ENCODE peak calls at places on chromosomes 1 and 21, in nine cellular contexts. I is suprapubic skin, L is GM10248, V is dorsolateral prefrontal cortex, R is heart right ventricle, E is MM.1S, J is endothelial cell, K is AG10803, B is fibroblast of villous mesenchyme. U is an unnamed sample.

GRCh38 chr1:10555635-10556429 is 81.1 kb downstream of the PEX14 start:
- DNase-seq in J (no peak), B (no peak), R (no peak), E (no peak), L (no peak), I (no peak), K (no peak), V (no peak), U (no peak)

GRCh38 chr1:1230656-1231399 is 973 bp downstream of the SDF4 start:
- DNase-seq in B (peak; percentile 78), K (peak; percentile 73), R (no peak), J (no peak), V (no peak), I (no peak), E (no peak), L (no peak), U (no peak)

GRCh38 chr1:167061073-167061464 is 29.1 kb downstream of the GPA33 start:
- DNase-seq in E (no peak), B (no peak), J (no peak), R (no peak), I (no peak), L (no peak), K (no peak), V (no peak), U (no peak)

GRCh38 chr21:41699311-41699710 is 67.5 kb downstream of the RIPK4 start:
- DNase-seq in K (no peak), L (no peak), B (no peak), V (no peak), J (no peak), E (no peak), R (no peak), I (no peak), U (no peak)

GRCh38 chr21:45496968-45497845 is 45.0 kb downstream of the SLC19A1 start:
- DNase-seq in K (no peak), V (peak; percentile 33), J (no peak), L (no peak), I (peak; percentile 78), R (no peak), B (no peak), E (no peak), U (no peak)

GRCh38 chr1:197908695-197909336 is 6.4 kb downstream of the C1orf53 start:
- DNase-seq in K (no peak), V (no peak), L (no peak), B (no peak), J (no peak), R (no peak), I (no peak), E (no peak), U (no peak)

GRCh38 chr1:47635597-47635996 is 197.8 kb downstream of the FOXD2 start:
- DNase-seq in E (no peak), J (no peak), K (no peak), B (no peak), V (no peak), R (no peak), L (no peak), I (no peak), U (no peak)

GRCh38 chr1:45567911-45568310 is 15.9 kb upstream of the NASP start:
- DNase-seq in V (no peak), K (no peak), L (no peak), B (no peak), E (no peak), R (no peak), J (no peak), I (no peak), U (no peak)

GRCh38 chr1:162991444-162991843 is 77.7 kb upstream of the RGS4 start:
- DNase-seq in V (no peak), E (no peak), I (no peak), R (no peak), L (no peak), B (no peak), J (no peak), K (no peak), U (no peak)

GRCh38 chr1:61967750-61968149 is 225.5 kb downstream of the PATJ start:
- DNase-seq in R (no peak), L (no peak), J (no peak), E (no peak), K (no peak), I (no peak), B (peak; percentile 21), V (no peak), U (no peak)

GRCh38 chr1:31669786-31670582 is 25.3 kb upstream of the PEF1 start:
- DNase-seq in K (peak; percentile 29), I (no peak), B (peak; percentile 65), L (no peak), V (peak; percentile 72), R (peak; percentile 83), E (peak; percentile 32), J (no peak), U (peak; percentile 57)

DNA sequence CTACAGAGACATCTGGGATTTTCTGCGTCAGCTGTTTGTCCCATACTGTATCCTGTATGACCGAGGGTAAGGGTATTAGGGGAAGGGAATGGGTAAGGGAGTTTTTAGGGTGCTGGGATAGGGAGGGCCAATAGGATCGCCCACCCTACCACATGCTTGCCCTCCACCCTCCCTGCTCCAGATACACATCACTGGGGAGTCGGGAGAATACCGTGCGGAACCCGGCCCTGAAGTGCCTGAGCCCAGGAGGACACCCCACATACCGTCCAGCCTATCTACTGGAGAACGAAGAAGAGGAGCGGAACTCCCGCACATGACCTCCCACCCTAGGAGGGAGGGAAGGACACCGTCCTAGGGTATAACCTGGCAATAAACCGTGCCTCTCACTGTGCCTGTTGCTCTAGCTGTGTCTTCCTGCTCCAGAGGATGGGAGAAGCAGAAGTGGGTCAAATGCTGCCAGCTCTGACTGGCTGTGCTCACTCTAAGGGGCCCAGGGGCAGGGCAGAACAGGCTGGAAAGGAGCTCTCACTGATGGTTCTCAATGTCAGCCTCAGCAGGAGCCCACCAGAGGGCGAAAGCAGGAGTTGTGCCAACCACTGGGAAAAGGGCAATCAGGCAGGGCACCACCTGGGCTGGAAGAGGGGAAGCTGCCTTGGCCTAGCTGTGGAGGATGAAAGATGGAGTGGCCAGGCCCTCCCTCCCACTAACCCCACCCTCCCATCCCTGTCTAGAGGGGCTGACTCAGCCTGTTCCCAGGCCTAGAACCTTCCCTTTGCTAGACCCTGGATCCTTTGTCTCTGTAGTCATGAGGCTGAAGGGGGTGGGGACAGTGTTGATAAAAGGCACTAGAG is 440 bp upstream of the LENEP start:
- DNase-seq in L (no peak), K (no peak), R (no peak), B (peak; percentile 35), I (peak; percentile 18), V (peak; percentile 23), J (no peak), E (peak; percentile 19), U (no peak)
- TF ChIP-seq CTCF in L (no peak), K (no peak), R (no peak), B (peak; percentile 22), I (no peak), V (no peak), J (no peak), E (peak; percentile 22), U (no peak)

GRCh38 chr1:237386362-237387143 is 344.6 kb downstream of the RYR2 start:
- DNase-seq in R (no peak), V (no peak), B (peak; percentile 35), J (no peak), E (peak; percentile 29), L (peak; percentile 36), K (peak; percentile 6), I (no peak), U (no peak)

GRCh38 chr1:237387144-237387505 is 345.1 kb downstream of the RYR2 start:
- DNase-seq in I (no peak), K (no peak), J (no peak), L (no peak), B (no peak), V (no peak), R (no peak), E (no peak), U (no peak)

DNA sequence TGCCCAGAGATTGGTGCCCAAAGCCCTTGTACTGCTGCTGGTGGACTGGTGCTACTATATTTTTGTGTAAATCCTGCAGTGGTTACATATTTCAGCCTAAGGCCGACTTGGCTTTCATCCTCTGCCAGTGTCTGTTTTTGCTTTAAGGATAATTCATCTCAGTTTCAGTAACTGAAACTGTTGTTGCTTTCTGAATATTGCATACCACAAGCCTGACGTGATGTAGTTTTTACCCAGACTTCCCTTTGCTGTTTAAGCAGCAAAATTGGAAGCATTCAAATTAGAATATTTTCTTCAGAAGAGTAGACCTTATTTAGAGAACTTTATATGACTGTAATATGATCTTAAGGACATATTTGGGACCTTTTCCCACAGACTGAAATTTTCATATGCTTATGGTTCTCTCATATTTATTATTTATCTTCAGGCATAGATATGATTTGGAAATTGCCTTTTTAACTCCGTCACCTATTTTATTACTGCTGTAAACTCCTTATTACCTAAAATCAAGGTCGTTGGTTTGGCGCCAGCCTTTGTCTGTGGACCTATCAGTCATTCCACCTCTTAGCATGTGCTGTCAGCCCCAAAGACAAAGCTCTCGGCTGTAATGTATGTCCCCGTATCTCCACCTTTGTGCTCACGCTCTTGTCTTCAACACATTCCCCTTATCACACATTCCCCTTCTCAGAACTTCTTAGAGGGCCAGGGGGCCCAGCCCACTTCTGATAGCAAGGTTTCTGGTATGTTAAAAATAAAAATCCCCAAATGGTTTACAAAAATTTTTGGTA is 342.0 kb downstream of the RYR2 start:
- DNase-seq in B (peak; percentile 18), V (no peak), E (no peak), K (peak; percentile 18), L (no peak), J (no peak), I (no peak), R (no peak), U (peak; percentile 45)
- TF ChIP-seq CTCF in B (no peak), V (no peak), E (no peak), K (no peak), L (no peak), J (no peak), I (no peak), R (no peak), U (no peak)

DNA sequence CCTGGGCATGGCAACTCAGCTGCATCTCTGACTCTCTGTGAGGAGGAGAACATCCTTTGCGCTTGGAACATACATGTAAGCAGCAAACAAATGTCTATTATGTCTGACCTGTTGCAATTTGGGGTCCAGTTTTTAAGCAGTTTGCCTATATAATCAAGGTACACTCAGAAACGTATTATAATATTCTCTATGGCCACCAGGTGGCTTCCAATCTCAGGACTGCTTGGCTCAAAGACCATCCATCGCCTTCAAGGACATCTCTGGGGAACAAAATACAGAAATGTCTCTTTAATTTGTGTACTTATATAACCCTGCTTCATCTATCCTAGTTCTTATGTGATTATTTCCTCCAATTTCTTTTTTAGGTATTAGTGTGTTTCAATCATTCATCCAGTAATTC is 227.2 kb downstream of the OLFM3 start:
- DNase-seq in I (no peak), K (no peak), V (no peak), L (no peak), R (no peak), J (peak; percentile 13), B (no peak), E (peak; percentile 7), U (no peak)
- TF ChIP-seq CTCF in I (no peak), K (no peak), V (no peak), L (peak; percentile 35), R (no peak), J (peak; percentile 69), B (peak; percentile 17), E (peak; percentile 29), U (peak; percentile 56)

DNA sequence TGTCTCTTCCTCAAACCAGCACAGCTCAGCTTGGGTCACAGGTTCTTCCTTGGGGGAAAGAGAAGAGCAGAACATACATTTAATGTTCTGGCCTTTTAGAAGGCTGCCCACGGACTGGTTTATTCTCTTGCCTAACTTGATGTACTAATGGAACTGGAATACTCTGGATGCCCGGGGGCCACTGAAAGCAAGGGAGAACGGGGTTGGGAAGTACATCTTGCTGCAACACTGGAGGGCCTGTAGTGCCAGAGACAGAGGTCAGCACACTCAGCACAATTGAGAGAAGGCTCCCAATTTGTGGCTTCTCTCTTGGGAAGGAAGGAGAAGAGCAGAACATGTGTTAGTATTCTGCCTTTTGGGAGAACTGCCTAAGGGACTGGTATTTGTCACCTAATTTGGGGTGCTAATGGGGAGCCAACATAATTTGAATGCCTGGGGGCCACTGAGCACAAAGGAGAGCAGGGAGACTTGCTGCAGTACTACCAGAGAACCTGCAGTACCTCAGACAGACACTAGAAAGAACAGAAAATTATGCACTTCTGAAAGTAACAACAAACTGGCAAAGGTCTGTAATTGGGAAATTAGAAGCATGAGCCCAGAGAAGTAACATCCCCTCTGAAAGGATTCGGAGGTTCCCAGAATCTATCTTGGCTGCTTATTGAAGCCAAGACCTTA is 14.1 kb downstream of the ZNF691 start:
- DNase-seq in R (no peak), L (no peak), J (no peak), E (no peak), B (no peak), K (no peak), I (no peak), V (no peak), U (no peak)
- TF ChIP-seq CTCF in R (no peak), L (no peak), J (peak; percentile 24), E (no peak), B (no peak), K (peak; percentile 9), I (no peak), V (no peak), U (no peak)